ENCODE peak calls at places on chromosomes 11 and 22, in five cellular contexts. N is HepG2, A is SK-N-SH, P is K562, X is GM12878. T is an unnamed sample.

GRCh38 chr11:36591433-36591832 is 2.9 kb upstream of the IFTAP start:
- DNase-seq in N (no peak), A (no peak), P (no peak), X (no peak), T (no peak)

GRCh38 chr22:29030016-29030617 is 31.5 kb downstream of the C22orf31 start:
- DNase-seq in N (peak; percentile 72), A (no peak), P (peak; percentile 15), X (no peak), T (peak; percentile 50)

GRCh38 chr11:95044010-95044409 is 5.2 kb upstream of the KDM4F start:
- DNase-seq in N (no peak), A (no peak), P (no peak), X (no peak), T (no peak)

GRCh38 chr22:46088541-46089311 is 61.6 kb upstream of the PPARA start:
- DNase-seq in N (no peak), A (no peak), P (no peak), X (no peak), T (no peak)

GRCh38 chr11:108967571-108967970 is 302.7 kb downstream of the DDX10 start:
- DNase-seq in N (no peak), A (peak; percentile 58), P (no peak), X (no peak), T (no peak)

GRCh38 chr22:50734986-50735738 is 2.8 kb upstream of the ACR start:
- DNase-seq in N (no peak), A (no peak), P (no peak), X (no peak), T (no peak)

GRCh38 chr11:64089915-64090810 is 54.4 kb downstream of the FLRT1 start:
- DNase-seq in N (no peak), A (no peak), P (no peak), X (no peak), T (no peak)

GRCh38 chr11:69642549-69642912 is 1.6 kb downstream of the CCND1 start:
- DNase-seq in N (no peak), A (peak; percentile 57), P (peak; percentile 14), X (no peak), T (no peak)

GRCh38 chr11:67390947-67391303 is 861 bp upstream of the RAD9A start:
- DNase-seq in N (no peak), A (no peak), P (no peak), X (no peak), T (no peak)

GRCh38 chr11:62879150-62879549 is 1.5 kb upstream of the SLC3A2 start:
- DNase-seq in N (no peak), A (no peak), P (no peak), X (no peak), T (no peak)

GRCh38 chr11:62879554-62879953 is 1.1 kb upstream of the SLC3A2 start:
- DNase-seq in N (no peak), A (no peak), P (no peak), X (no peak), T (no peak)

GRCh38 chr11:62880231-62880802 is 379 bp upstream of the SLC3A2 start:
- DNase-seq in N (no peak), A (no peak), P (peak; percentile 72), X (no peak), T (no peak)

GRCh38 chr11:62875698-62876483 is 4.8 kb upstream of the SLC3A2 start:
- DNase-seq in N (peak; percentile 56), A (no peak), P (no peak), X (no peak), T (no peak)

DNA sequence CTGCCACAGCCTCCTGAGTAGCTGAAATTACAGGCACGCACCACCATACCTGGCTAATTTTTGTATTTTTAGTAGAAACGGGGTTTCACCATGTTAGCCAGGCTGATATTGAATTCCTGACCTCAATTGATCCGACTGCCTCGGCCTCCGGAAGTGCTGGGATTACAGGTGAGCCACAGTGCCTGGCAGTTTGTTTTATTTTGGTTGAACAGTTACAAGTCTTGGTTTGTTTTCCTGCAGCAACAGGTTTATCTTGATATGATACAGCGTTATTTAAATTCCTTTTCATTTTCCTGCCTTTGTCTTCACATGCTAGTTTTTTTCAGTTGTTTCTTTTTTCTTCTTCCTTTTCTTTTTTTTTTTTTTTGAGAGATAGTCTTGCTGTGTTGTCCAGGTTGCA is 4.0 kb upstream of the SLC3A2 start:
- DNase-seq in N (no peak), A (no peak), P (no peak), X (no peak), T (no peak)
- TF ChIP-seq ZBTB33 in N (no peak), A (no peak), P (no peak), X (no peak), T (no peak)

GRCh38 chr11:128634395-128634794 is 47.0 kb upstream of the ETS1 start:
- DNase-seq in N (no peak), A (no peak), P (no peak), X (no peak), T (no peak)

GRCh38 chr11:128630367-128631230 is 43.2 kb upstream of the ETS1 start:
- DNase-seq in N (peak; percentile 62), A (peak; percentile 83), P (peak; percentile 81), X (peak; percentile 89), T (peak; percentile 56)

GRCh38 chr11:128632151-128632791 is 44.9 kb upstream of the ETS1 start:
- DNase-seq in N (peak; percentile 3), A (peak; percentile 67), P (no peak), X (no peak), T (peak; percentile 19)

GRCh38 chr11:128629516-128630106 is 42.3 kb upstream of the ETS1 start:
- DNase-seq in N (no peak), A (no peak), P (no peak), X (no peak), T (no peak)

DNA sequence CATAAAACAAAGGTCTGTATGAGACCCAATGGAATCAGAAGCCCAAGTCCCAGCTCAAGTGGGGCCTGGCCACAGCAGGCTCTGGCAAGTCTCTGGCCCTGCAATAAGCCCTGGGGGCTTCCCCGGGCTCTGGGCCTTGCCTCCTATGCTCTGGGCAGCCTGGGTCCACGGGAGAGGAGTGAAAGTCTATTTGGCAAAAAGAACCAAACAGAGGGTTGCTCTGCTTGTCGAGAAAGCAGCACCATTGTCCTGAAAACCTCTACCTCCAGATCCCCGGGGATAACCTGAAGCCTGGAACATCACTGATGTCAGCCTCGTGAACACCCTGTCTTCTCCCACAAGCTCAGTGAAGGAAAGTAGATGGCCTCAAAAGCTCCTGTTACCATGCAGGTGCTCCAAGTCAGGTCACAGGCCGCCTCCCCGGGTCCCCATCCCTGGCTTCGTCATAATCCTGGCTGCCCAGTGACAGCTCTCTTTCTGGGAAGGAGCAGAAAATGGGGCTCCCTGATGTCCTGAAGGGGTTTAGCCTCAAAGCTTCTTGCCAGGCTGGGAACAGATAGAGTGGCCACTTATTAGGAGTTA is 46.1 kb upstream of the ETS1 start:
- DNase-seq in N (no peak), A (no peak), P (no peak), X (no peak), T (no peak)
- H3K27me3 ChIP-seq in N (peaks cover 12% of the 10 kb centered on the region), A (no peaks in the 10 kb centered on the region), P (no peaks in the 10 kb centered on the region), X (no peaks in the 10 kb centered on the region), T (peaks cover 11% of the 10 kb centered on the region)

DNA sequence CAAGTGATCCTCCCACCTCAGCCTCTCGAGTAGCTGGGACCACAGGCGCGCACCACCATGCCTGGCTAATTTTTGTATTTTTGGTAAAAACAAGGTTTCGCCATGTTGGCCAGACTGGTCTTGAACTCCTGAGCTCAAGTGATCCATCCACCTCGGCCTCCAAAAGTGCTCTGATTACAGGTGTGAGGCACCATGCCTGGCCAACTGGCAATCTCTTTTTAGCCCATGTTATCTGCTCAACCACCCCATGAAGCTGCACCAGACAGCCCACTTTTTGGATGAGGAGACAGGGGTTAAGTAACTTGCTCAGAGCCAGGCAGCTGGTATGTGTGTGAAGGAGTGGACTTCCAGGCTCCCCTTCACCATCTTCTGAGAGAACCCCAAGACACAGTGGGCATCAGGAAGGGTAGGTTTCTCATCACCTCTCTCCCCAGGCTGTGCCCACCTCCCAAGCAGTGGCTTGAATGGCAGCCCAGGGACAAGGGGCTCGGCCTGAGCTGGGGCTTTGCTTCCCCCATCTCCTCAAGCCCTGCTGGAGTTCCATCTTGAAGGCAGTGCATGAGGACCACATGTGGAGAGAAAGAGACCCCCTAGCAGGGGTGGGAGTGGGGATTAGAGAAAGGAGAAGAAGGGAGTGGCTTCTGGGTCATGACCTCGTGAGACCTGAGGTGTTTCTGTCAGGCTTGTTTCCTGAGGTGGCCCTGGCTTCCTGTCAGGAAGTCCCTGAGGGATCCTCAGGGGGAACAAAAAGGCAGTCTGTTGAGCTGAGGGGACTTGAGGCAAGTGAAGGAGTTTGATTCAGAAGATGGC is 87.5 kb upstream of the PARVA start:
- DNase-seq in N (no peak), A (peak; percentile 5), P (no peak), X (no peak), T (no peak)
- TF ChIP-seq ZBTB33 in N (no peak), A (no peak), P (no peak), X (no peak), T (no peak)

GRCh38 chr22:36743011-36743410 is 32.9 kb downstream of the IFT27 start:
- DNase-seq in N (no peak), A (no peak), P (no peak), X (no peak), T (no peak)

GRCh38 chr22:36743591-36744412 is 32.1 kb downstream of the IFT27 start:
- DNase-seq in N (no peak), A (peak; percentile 77), P (no peak), X (no peak), T (no peak)

GRCh38 chr22:36741204-36741793 is 34.6 kb downstream of the IFT27 start:
- DNase-seq in N (no peak), A (peak; percentile 75), P (peak; percentile 22), X (no peak), T (peak; percentile 46)

GRCh38 chr22:36740716-36741115 is 35.2 kb downstream of the IFT27 start:
- DNase-seq in N (no peak), A (no peak), P (no peak), X (no peak), T (no peak)

GRCh38 chr22:36741968-36742367 is 34.0 kb downstream of the IFT27 start:
- DNase-seq in N (no peak), A (no peak), P (no peak), X (no peak), T (no peak)
- H3K27me3 ChIP-seq in N (peaks cover 32% of the 10 kb centered on the region), A (peaks cover 5% of the 10 kb centered on the region), P (no peaks in the 10 kb centered on the region), X (peaks cover 2% of the 10 kb centered on the region), T (no peaks in the 10 kb centered on the region)

GRCh38 chr11:126214446-126215240 is 3.1 kb downstream of the FAM118B start:
- DNase-seq in N (no peak), A (no peak), P (no peak), X (no peak), T (no peak)

GRCh38 chr11:126210871-126211235 is 597 bp downstream of the RPUSD4 start:
- DNase-seq in N (no peak), A (peak; percentile 24), P (peak; percentile 25), X (no peak), T (no peak)

GRCh38 chr11:126211236-126212088 is at the start of the genes FAM118B and RPUSD4:
- DNase-seq in N (peak; percentile 90), A (peak; percentile 99), P (peak; percentile 97), X (peak; percentile 87), T (peak; percentile 87)

GRCh38 chr11:126216526-126217305 is 5.1 kb downstream of the FAM118B start:
- DNase-seq in N (no peak), A (no peak), P (no peak), X (no peak), T (no peak)

GRCh38 chr11:126212089-126212660 is 593 bp downstream of the FAM118B start:
- DNase-seq in N (no peak), A (no peak), P (peak; percentile 14), X (no peak), T (no peak)
- TF ChIP-seq ZBTB33 in N (no peak), A (no peak), P (no peak), X (no peak), T (no peak)

DNA sequence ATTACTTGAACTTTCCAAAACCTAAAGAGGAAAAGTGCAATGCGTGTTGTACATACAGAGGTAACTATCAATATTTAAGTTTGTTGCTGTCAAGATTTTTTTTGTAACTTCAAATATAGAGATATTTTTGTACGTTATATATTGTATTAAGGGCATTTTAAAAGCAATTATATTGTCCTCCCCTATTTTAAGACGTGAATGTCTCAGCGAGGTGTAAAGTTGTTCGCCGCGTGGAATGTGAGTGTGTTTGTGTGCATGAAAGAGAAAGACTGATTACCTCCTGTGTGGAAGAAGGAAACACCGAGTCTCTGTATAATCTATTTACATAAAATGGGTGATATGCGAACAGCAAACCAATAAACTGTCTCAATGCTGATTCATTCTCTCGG is 2.1 kb downstream of the ADM start:
- DNase-seq in N (peak; percentile 27), A (no peak), P (no peak), X (no peak), T (no peak)
- H3K27me3 ChIP-seq in N (no peaks in the 10 kb centered on the region), A (no peaks in the 10 kb centered on the region), P (peaks cover 21% of the 10 kb centered on the region), X (peaks cover 47% of the 10 kb centered on the region), T (no peaks in the 10 kb centered on the region)